ENCODE peak calls at places on chromosomes 16 and 17, in seven cellular contexts. M, X, I, Y, B, Q and S are unnamed samples.

GRCh38 chr16:28930652-28931051 is 1.1 kb upstream of the CD19 start:
- DNase-seq in M (no peak), X (no peak), I (no peak), Y (no peak), B (no peak), Q (no peak), S (no peak)

GRCh38 chr17:64077409-64077808 is 52.5 kb downstream of the ERN1 start:
- DNase-seq in M (no peak), X (peak), I (peak), Y (no peak), B (no peak), Q (no peak), S (no peak)

GRCh38 chr17:39960406-39961053 is 2.3 kb upstream of the GSDMA start:
- DNase-seq in M (no peak), X (no peak), I (peak), Y (no peak), B (no peak), Q (no peak), S (no peak)

GRCh38 chr17:73797594-73798110 is 153.4 kb upstream of the SDK2 start:
- DNase-seq in M (no peak), X (no peak), I (no peak), Y (no peak), B (no peak), Q (no peak), S (no peak)

GRCh38 chr17:43402567-43402966 is 3.8 kb downstream of the ARL4D start:
- DNase-seq in M (no peak), X (no peak), I (no peak), Y (no peak), B (no peak), Q (no peak), S (no peak)

GRCh38 chr17:78504156-78504925 is 72.9 kb downstream of the DNAH17 start:
- DNase-seq in M (no peak), X (peak), I (no peak), Y (no peak), B (no peak), Q (no peak), S (no peak)

GRCh38 chr17:55492951-55493350 is 18.3 kb downstream of the SMIM36 start:
- DNase-seq in M (no peak), X (no peak), I (no peak), Y (no peak), B (no peak), Q (no peak), S (no peak)

GRCh38 chr17:7667616-7668406 is 17.1 kb downstream of the ATP1B2 start:
- DNase-seq in M (no peak), X (no peak), I (no peak), Y (no peak), B (no peak), Q (no peak), S (no peak)

GRCh38 chr17:28744104-28744801 is 442 bp downstream of the TRAF4 start:
- DNase-seq in M (peak), X (peak), I (peak), Y (no peak), B (peak), Q (peak), S (no peak)

GRCh38 chr16:47873434-47873833 is 282.4 kb downstream of the ABCC12 start:
- DNase-seq in M (no peak), X (no peak), I (no peak), Y (no peak), B (no peak), Q (no peak), S (no peak)

GRCh38 chr17:20203021-20203420 is 193.9 kb downstream of the SPECC1 start:
- DNase-seq in M (no peak), X (no peak), I (peak), Y (no peak), B (no peak), Q (no peak), S (no peak)

GRCh38 chr16:55248494-55248893 is 75.5 kb upstream of the IRX6 start:
- DNase-seq in M (no peak), X (peak), I (no peak), Y (no peak), B (no peak), Q (no peak), S (no peak)

GRCh38 chr17:4317648-4318047 is 48.8 kb downstream of the UBE2G1 start:
- DNase-seq in M (no peak), X (no peak), I (no peak), Y (no peak), B (no peak), Q (no peak), S (no peak)

GRCh38 chr17:1449412-1449967 is 6.5 kb downstream of the CRK start:
- DNase-seq in M (no peak), X (no peak), I (no peak), Y (no peak), B (no peak), Q (no peak), S (no peak)

GRCh38 chr17:58313815-58314705 is 14.5 kb downstream of the TSPOAP1 start:
- DNase-seq in M (no peak), X (no peak), I (no peak), Y (no peak), B (no peak), Q (no peak), S (no peak)

GRCh38 chr17:43437756-43438155 is 39.0 kb downstream of the ARL4D start:
- DNase-seq in M (no peak), X (no peak), I (no peak), Y (no peak), B (no peak), Q (no peak), S (no peak)

GRCh38 chr17:45394913-45395568 is 37.6 kb downstream of the ARHGAP27 start:
- DNase-seq in M (peak), X (peak), I (peak), Y (no peak), B (peak), Q (no peak), S (no peak)

GRCh38 chr17:45119964-45120363 is 12.4 kb downstream of the PLCD3 start:
- DNase-seq in M (no peak), X (no peak), I (no peak), Y (no peak), B (no peak), Q (no peak), S (no peak)

GRCh38 chr16:4350787-4351659 is at the start of gene PAM16:
- DNase-seq in M (peak), X (peak), I (peak), Y (peak), B (peak), Q (peak), S (peak)

GRCh38 chr17:16300554-16300953 is 52.7 kb downstream of the CENPV start:
- DNase-seq in M (no peak), X (no peak), I (no peak), Y (no peak), B (no peak), Q (no peak), S (no peak)

GRCh38 chr17:27550291-27550930 is 80.6 kb upstream of the LGALS9 start:
- DNase-seq in M (no peak), X (peak), I (no peak), Y (no peak), B (no peak), Q (no peak), S (no peak)

GRCh38 chr16:10906914-10907756 is 30.1 kb downstream of the CIITA start:
- DNase-seq in M (no peak), X (peak), I (no peak), Y (no peak), B (no peak), Q (no peak), S (no peak)

GRCh38 chr16:10181196-10182162 is 749 bp downstream of the GRIN2A start:
- DNase-seq in M (peak), X (peak), I (peak), Y (peak), B (peak), Q (no peak), S (no peak)

GRCh38 chr17:28567604-28568003 is 3.7 kb downstream of the PIGS start:
- DNase-seq in M (no peak), X (no peak), I (no peak), Y (no peak), B (no peak), Q (no peak), S (peak)

GRCh38 chr17:40177275-40177874 is at the start of gene RAPGEFL1:
- DNase-seq in M (peak), X (peak), I (peak), Y (no peak), B (peak), Q (peak), S (no peak)

GRCh38 chr16:11612110-11612981 is 25.6 kb upstream of the LITAF start:
- DNase-seq in M (no peak), X (no peak), I (no peak), Y (no peak), B (no peak), Q (no peak), S (no peak)

GRCh38 chr16:2985457-2985856 is 5.2 kb upstream of the PKMYT1 start:
- DNase-seq in M (no peak), X (peak), I (no peak), Y (no peak), B (no peak), Q (no peak), S (no peak)

GRCh38 chr17:61005358-61005757 is 327.7 kb downstream of the BCAS3 start:
- DNase-seq in M (no peak), X (no peak), I (no peak), Y (no peak), B (no peak), Q (no peak), S (no peak)

GRCh38 chr17:47847341-47848197 is 3.4 kb downstream of the SP6 start:
- DNase-seq in M (peak), X (no peak), I (peak), Y (no peak), B (no peak), Q (no peak), S (no peak)

GRCh38 chr16:88807142-88807625 is 3.6 kb downstream of the CDT1 start:
- DNase-seq in M (no peak), X (peak), I (no peak), Y (no peak), B (no peak), Q (no peak), S (no peak)

GRCh38 chr16:52123063-52123839 is 423.7 kb downstream of the TOX3 start:
- DNase-seq in M (no peak), X (no peak), I (no peak), Y (no peak), B (no peak), Q (no peak), S (no peak)